ENCODE peak calls at places on chromosome 5, in six cellular contexts. P, L, D, T, R and V are unnamed samples.

GRCh38 chr5:16544607-16545374 is 72.0 kb downstream of the RETREG1 start:
- DNase-seq in P (no peak), L (peak), D (no peak), T (no peak), R (no peak), V (no peak)

GRCh38 chr5:78696637-78697036 is 48.1 kb upstream of the LHFPL2 start:
- DNase-seq in P (no peak), L (no peak), D (no peak), T (no peak), R (no peak), V (no peak)

GRCh38 chr5:132265336-132266030 is 8.0 kb downstream of the PDLIM4 start:
- DNase-seq in P (peak), L (peak), D (peak), T (peak), R (peak), V (no peak)

GRCh38 chr5:172939045-172939444 is 20.2 kb upstream of the RPL26L1 start:
- DNase-seq in P (peak), L (peak), D (no peak), T (peak), R (peak), V (peak)

GRCh38 chr5:169712428-169712827 is 75.4 kb downstream of the DOCK2 start:
- DNase-seq in P (no peak), L (peak), D (no peak), T (no peak), R (no peak), V (no peak)

GRCh38 chr5:28281381-28281780 is 1243.0 kb upstream of the CDH9 start:
- DNase-seq in P (no peak), L (no peak), D (no peak), T (no peak), R (no peak), V (no peak)

GRCh38 chr5:95857185-95857945 is 34.8 kb upstream of the GLRX start:
- DNase-seq in P (no peak), L (peak), D (no peak), T (no peak), R (peak), V (peak)

GRCh38 chr5:143313298-143313852 is 90.1 kb downstream of the NR3C1 start:
- DNase-seq in P (no peak), L (no peak), D (no peak), T (no peak), R (no peak), V (no peak)

GRCh38 chr5:149206524-149207141 is 65.0 kb upstream of the AFAP1L1 start:
- DNase-seq in P (no peak), L (peak), D (no peak), T (no peak), R (no peak), V (no peak)

GRCh38 chr5:139646912-139647391 is 1.2 kb upstream of the CXXC5 start:
- DNase-seq in P (peak), L (no peak), D (no peak), T (no peak), R (peak), V (no peak)

GRCh38 chr5:1124181-1125029 is 12.5 kb upstream of the SLC12A7 start:
- DNase-seq in P (no peak), L (no peak), D (no peak), T (no peak), R (no peak), V (no peak)

GRCh38 chr5:180071418-180072255 is at the start of gene RNF130:
- DNase-seq in P (peak), L (peak), D (peak), T (peak), R (peak), V (peak)
- TF ChIP-seq CTCF in P (no peak), L (no peak), D (no peak), T (no peak), R (no peak), V (no peak)

DNA sequence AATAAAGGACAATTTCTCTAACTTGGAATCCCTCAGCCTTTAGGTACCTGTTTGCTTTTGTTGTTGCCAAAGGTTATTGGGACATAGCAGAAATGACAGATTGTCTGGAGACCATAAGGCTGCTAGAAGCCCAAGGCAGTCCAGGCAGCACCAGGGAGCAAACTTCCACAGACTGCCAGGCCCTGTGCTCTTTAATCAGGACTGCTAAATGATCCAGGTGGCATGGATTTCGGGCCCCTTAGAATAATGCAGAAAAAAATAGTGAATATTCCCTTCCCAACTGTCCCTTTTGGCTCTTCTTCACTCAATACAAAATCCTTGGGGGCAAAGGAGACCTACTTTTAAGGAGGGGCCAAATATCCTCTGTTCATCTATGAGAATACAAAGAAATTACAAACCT is 73.9 kb downstream of the GABRA1 start:
- DNase-seq in P (no peak), L (no peak), D (no peak), T (no peak), R (no peak), V (no peak)
- TF ChIP-seq CTCF in P (no peak), L (no peak), D (no peak), T (no peak), R (no peak), V (no peak)

GRCh38 chr5:140821375-140822280 is at the start of gene PCDHA5:
- DNase-seq in P (no peak), L (no peak), D (no peak), T (no peak), R (peak), V (no peak)
- TF ChIP-seq CTCF in P (no peak), L (peak), D (no peak), T (no peak), R (no peak), V (no peak)

DNA sequence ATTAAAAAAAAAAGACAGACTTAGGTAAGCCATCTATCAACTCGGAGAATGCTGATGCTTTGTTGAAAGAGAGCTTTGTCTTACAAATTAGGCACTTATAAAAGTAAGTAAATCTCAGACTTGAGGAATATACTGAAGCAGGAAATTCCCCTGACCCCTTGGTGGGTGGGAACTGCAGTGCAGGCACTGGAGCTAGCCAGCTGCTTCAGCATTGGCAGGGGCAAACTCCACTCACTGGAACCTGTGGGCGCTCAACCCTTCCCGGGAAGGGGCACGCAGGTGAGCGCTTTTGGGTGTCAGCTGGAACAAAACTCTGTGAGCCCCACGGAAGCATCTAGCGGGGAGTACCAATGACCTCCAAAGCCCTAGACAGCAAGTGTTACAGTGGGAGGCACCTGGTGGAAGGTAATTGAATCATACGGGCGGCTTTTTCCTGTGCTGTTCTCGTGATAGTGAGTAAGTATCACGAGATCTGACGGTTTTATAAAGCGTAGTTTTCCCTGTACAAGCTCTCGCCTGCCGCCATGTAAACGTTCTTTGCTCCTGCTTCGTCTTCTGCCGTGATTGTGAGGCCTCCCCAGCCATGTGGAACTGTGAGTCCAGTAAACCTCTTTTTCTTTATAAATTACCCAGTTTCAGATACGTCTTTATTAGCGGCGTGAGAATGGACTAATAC is 628.0 kb upstream of the CDH18 start:
- DNase-seq in P (no peak), L (no peak), D (no peak), T (no peak), R (no peak), V (no peak)
- TF ChIP-seq CTCF in P (no peak), L (no peak), D (no peak), T (no peak), R (no peak), V (no peak)

GRCh38 chr5:102974177-102974576 is 145.8 kb downstream of the GIN1 start:
- DNase-seq in P (no peak), L (no peak), D (no peak), T (no peak), R (no peak), V (no peak)
- TF ChIP-seq CTCF in P (no peak), L (no peak), D (no peak), T (no peak), R (no peak), V (no peak)

DNA sequence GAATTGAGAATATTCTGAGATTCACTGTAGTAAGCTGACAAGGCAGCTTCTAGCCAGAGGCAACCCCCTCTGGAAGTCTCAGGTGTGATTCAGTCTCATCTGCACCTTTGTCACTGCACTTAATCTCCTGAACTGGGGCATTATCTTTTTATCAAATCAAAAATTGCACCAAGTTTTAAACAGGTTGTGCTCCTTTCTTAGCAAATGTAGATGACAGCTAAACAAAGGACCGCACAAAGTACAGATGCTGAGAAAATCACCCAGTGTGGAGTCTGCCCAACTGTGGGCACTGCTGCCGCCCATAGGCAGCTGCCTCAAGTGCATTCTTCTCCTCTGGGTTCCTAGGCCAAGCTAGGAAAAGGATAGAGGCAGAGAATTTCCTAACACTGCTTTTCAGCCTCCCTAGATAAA is 51.1 kb downstream of the STARD4 start:
- DNase-seq in P (peak), L (peak), D (peak), T (peak), R (no peak), V (peak)
- TF ChIP-seq CTCF in P (peak), L (peak), D (no peak), T (no peak), R (peak), V (peak)

GRCh38 chr5:155906046-155906445 is 420.9 kb upstream of the SGCD start:
- DNase-seq in P (no peak), L (no peak), D (no peak), T (peak), R (no peak), V (no peak)
- TF ChIP-seq CTCF in P (no peak), L (no peak), D (no peak), T (no peak), R (no peak), V (no peak)